ENCODE peak calls at places on chromosomes 1 and 21, in six cellular contexts. One of them, this sample, is unnamed.

GRCh38 chr1:193417420-193417819 is 231.0 kb upstream of the B3GALT2 start:
- DNase-seq in heart left ventricle: no peak
- DNase-seq in CD8-positive, alpha-beta T cell: peak; percentile 24
- DNase-seq in lower lobe of right lung: no peak
- DNase-seq in thyroid gland: peak; percentile 63
- DNase-seq in CD8-positive, alpha-beta memory T cell: no peak
- DNase-seq in this sample: peak; percentile 23

GRCh38 chr1:115457295-115457694 is 119.2 kb upstream of the NGF start:
- DNase-seq in heart left ventricle: no peak
- DNase-seq in CD8-positive, alpha-beta T cell: no peak
- DNase-seq in lower lobe of right lung: no peak
- DNase-seq in thyroid gland: peak; percentile 77
- DNase-seq in CD8-positive, alpha-beta memory T cell: no peak
- DNase-seq in this sample: no peak

GRCh38 chr1:93435443-93435842 is 12.5 kb upstream of the FNBP1L start:
- DNase-seq in heart left ventricle: no peak
- DNase-seq in CD8-positive, alpha-beta T cell: no peak
- DNase-seq in lower lobe of right lung: no peak
- DNase-seq in thyroid gland: no peak
- DNase-seq in CD8-positive, alpha-beta memory T cell: no peak
- DNase-seq in this sample: no peak

GRCh38 chr1:68384321-68384813 is 65.4 kb downstream of the RPE65 start:
- DNase-seq in heart left ventricle: no peak
- DNase-seq in CD8-positive, alpha-beta T cell: no peak
- DNase-seq in lower lobe of right lung: no peak
- DNase-seq in thyroid gland: no peak
- DNase-seq in CD8-positive, alpha-beta memory T cell: no peak
- DNase-seq in this sample: no peak

GRCh38 chr1:210949489-210949888 is 184.5 kb downstream of the KCNH1 start:
- DNase-seq in heart left ventricle: no peak
- DNase-seq in CD8-positive, alpha-beta T cell: no peak
- DNase-seq in lower lobe of right lung: no peak
- DNase-seq in thyroid gland: no peak
- DNase-seq in CD8-positive, alpha-beta memory T cell: no peak
- DNase-seq in this sample: no peak

GRCh38 chr1:184686540-184686939 is 68.1 kb downstream of the EDEM3 start:
- DNase-seq in heart left ventricle: no peak
- DNase-seq in CD8-positive, alpha-beta T cell: no peak
- DNase-seq in lower lobe of right lung: no peak
- DNase-seq in thyroid gland: peak; percentile 44
- DNase-seq in CD8-positive, alpha-beta memory T cell: no peak
- DNase-seq in this sample: no peak

GRCh38 chr21:20451051-20451450 is 547.2 kb upstream of the NCAM2 start:
- DNase-seq in heart left ventricle: no peak
- DNase-seq in CD8-positive, alpha-beta T cell: no peak
- DNase-seq in lower lobe of right lung: no peak
- DNase-seq in thyroid gland: no peak
- DNase-seq in CD8-positive, alpha-beta memory T cell: no peak
- DNase-seq in this sample: no peak

GRCh38 chr1:223479718-223480425 is 86.7 kb downstream of the CCDC185 start:
- DNase-seq in heart left ventricle: no peak
- DNase-seq in CD8-positive, alpha-beta T cell: no peak
- DNase-seq in lower lobe of right lung: peak; percentile 58
- DNase-seq in thyroid gland: peak; percentile 84
- DNase-seq in CD8-positive, alpha-beta memory T cell: no peak
- DNase-seq in this sample: no peak

GRCh38 chr1:41399148-41399795 is 38.0 kb downstream of the FOXO6 start:
- DNase-seq in heart left ventricle: peak; percentile 33
- DNase-seq in CD8-positive, alpha-beta T cell: no peak
- DNase-seq in lower lobe of right lung: no peak
- DNase-seq in thyroid gland: no peak
- DNase-seq in CD8-positive, alpha-beta memory T cell: no peak
- DNase-seq in this sample: no peak

GRCh38 chr1:78359666-78360065 is 131.1 kb upstream of the PTGFR start:
- DNase-seq in heart left ventricle: no peak
- DNase-seq in CD8-positive, alpha-beta T cell: no peak
- DNase-seq in lower lobe of right lung: no peak
- DNase-seq in thyroid gland: no peak
- DNase-seq in CD8-positive, alpha-beta memory T cell: no peak
- DNase-seq in this sample: no peak

GRCh38 chr1:192866224-192866868 is 57.5 kb downstream of the RGS2 start:
- DNase-seq in heart left ventricle: no peak
- DNase-seq in CD8-positive, alpha-beta T cell: no peak
- DNase-seq in lower lobe of right lung: no peak
- DNase-seq in thyroid gland: no peak
- DNase-seq in CD8-positive, alpha-beta memory T cell: no peak
- DNase-seq in this sample: no peak

GRCh38 chr1:61950418-61950817 is 208.1 kb downstream of the PATJ start:
- DNase-seq in heart left ventricle: no peak
- DNase-seq in CD8-positive, alpha-beta T cell: no peak
- DNase-seq in lower lobe of right lung: no peak
- DNase-seq in thyroid gland: no peak
- DNase-seq in CD8-positive, alpha-beta memory T cell: no peak
- DNase-seq in this sample: peak; percentile 3

GRCh38 chr21:29342394-29342957 is 43.8 kb downstream of the BACH1 start:
- DNase-seq in heart left ventricle: peak; percentile 63
- DNase-seq in CD8-positive, alpha-beta T cell: no peak
- DNase-seq in lower lobe of right lung: peak; percentile 53
- DNase-seq in thyroid gland: no peak
- DNase-seq in CD8-positive, alpha-beta memory T cell: no peak
- DNase-seq in this sample: no peak

GRCh38 chr21:41719691-41720090 is 47.2 kb downstream of the RIPK4 start:
- DNase-seq in heart left ventricle: no peak
- DNase-seq in CD8-positive, alpha-beta T cell: no peak
- DNase-seq in lower lobe of right lung: no peak
- DNase-seq in thyroid gland: no peak
- DNase-seq in CD8-positive, alpha-beta memory T cell: no peak
- DNase-seq in this sample: no peak

GRCh38 chr21:41717573-41718330 is 49.1 kb downstream of the RIPK4 start:
- DNase-seq in heart left ventricle: no peak
- DNase-seq in CD8-positive, alpha-beta T cell: no peak
- DNase-seq in lower lobe of right lung: no peak
- DNase-seq in thyroid gland: no peak
- DNase-seq in CD8-positive, alpha-beta memory T cell: no peak
- DNase-seq in this sample: no peak

GRCh38 chr21:41716756-41717155 is 50.1 kb downstream of the RIPK4 start:
- DNase-seq in heart left ventricle: no peak
- DNase-seq in CD8-positive, alpha-beta T cell: no peak
- DNase-seq in lower lobe of right lung: no peak
- DNase-seq in thyroid gland: no peak
- DNase-seq in CD8-positive, alpha-beta memory T cell: no peak
- DNase-seq in this sample: no peak

GRCh38 chr21:41722052-41723018 is 44.5 kb downstream of the RIPK4 start:
- DNase-seq in heart left ventricle: no peak
- DNase-seq in CD8-positive, alpha-beta T cell: no peak
- DNase-seq in lower lobe of right lung: no peak
- DNase-seq in thyroid gland: no peak
- DNase-seq in CD8-positive, alpha-beta memory T cell: no peak
- DNase-seq in this sample: no peak

DNA sequence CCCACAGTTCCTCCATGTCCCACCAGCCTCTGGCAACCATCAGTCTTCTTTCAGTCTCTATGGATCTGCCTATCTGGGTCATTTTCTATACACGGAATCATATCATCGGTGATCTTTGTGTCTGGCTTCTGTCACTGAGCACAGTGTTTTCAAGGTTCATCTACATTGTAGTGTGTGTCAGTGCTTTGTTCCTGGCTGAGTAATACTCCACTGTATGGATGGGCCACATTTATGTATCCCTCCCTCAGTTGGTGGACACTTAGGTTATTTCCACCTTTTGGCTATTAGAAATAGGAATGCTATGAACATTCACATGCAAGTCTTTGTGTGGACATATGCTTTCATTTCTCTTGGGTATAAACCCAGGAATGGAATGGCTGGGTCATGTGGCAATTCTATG is 46.6 kb downstream of the RIPK4 start:
- DNase-seq in heart left ventricle: no peak
- DNase-seq in CD8-positive, alpha-beta T cell: no peak
- DNase-seq in lower lobe of right lung: no peak
- DNase-seq in thyroid gland: no peak
- DNase-seq in CD8-positive, alpha-beta memory T cell: no peak
- DNase-seq in this sample: no peak
- H3K27ac ChIP-seq in heart left ventricle: no peak overlapping the region
- H3K27ac ChIP-seq in CD8-positive, alpha-beta T cell: no peak overlapping the region
- H3K27ac ChIP-seq in lower lobe of right lung: no peak overlapping the region
- H3K27ac ChIP-seq in thyroid gland: no peak overlapping the region
- H3K27ac ChIP-seq in CD8-positive, alpha-beta memory T cell: no peak overlapping the region
- H3K27ac ChIP-seq in this sample: no peak overlapping the region

DNA sequence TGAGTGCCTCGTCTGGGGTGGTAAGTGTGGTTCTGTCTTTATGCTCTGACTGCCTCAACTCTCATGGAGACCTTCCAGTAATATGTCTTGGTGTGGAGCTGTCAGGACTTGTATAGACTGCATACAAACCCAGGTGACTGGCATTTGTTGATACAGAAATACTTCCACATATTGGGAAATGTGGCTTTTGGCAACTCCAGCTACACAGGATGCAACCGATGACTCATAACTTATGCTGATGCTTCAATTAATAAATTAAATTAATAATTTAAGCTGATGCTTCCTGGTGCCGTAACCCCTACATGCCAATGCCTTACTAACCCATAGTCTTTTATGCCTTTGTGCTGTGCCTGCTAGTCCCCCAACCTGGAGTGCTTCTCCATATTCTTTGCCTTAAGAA is 72.3 kb upstream of the ARTN start:
- DNase-seq in heart left ventricle: no peak
- DNase-seq in CD8-positive, alpha-beta T cell: no peak
- DNase-seq in lower lobe of right lung: no peak
- DNase-seq in thyroid gland: no peak
- DNase-seq in CD8-positive, alpha-beta memory T cell: no peak
- DNase-seq in this sample: no peak
- H3K27ac ChIP-seq in heart left ventricle: no peak overlapping the region
- H3K27ac ChIP-seq in CD8-positive, alpha-beta T cell: no peak overlapping the region
- H3K27ac ChIP-seq in lower lobe of right lung: no peak overlapping the region
- H3K27ac ChIP-seq in thyroid gland: no peak overlapping the region
- H3K27ac ChIP-seq in CD8-positive, alpha-beta memory T cell: no peak overlapping the region
- H3K27ac ChIP-seq in this sample: no peak overlapping the region

GRCh38 chr1:204435886-204436271 is 24.3 kb upstream of the PPP1R15B start:
- DNase-seq in heart left ventricle: no peak
- DNase-seq in CD8-positive, alpha-beta T cell: no peak
- DNase-seq in lower lobe of right lung: no peak
- DNase-seq in thyroid gland: no peak
- DNase-seq in CD8-positive, alpha-beta memory T cell: no peak
- DNase-seq in this sample: no peak
- H3K27ac ChIP-seq in heart left ventricle: no peak overlapping the region
- H3K27ac ChIP-seq in CD8-positive, alpha-beta T cell: no peak overlapping the region
- H3K27ac ChIP-seq in lower lobe of right lung: no peak overlapping the region
- H3K27ac ChIP-seq in thyroid gland: no peak overlapping the region
- H3K27ac ChIP-seq in CD8-positive, alpha-beta memory T cell: no peak overlapping the region
- H3K27ac ChIP-seq in this sample: no peak overlapping the region

DNA sequence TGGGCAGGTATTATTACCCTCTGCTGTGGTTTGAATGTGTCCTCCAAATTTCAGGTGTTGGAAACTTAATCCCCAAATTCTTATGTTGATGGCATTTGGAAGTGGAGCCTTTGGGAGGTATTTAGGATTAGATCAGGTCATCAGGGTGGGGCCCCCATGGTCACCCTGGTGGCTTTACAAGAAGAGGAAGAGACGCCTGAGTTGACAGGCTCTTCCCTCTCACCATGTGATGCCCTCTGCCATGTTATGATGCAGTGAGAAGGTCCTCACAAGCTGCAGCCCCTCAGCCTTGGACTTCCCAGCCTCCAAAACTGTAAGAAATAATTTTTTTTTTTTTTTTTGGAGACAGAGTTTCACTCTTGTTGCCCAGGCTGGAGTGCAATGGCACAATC is 8.8 kb upstream of the THEMIS2 start:
- DNase-seq in heart left ventricle: no peak
- DNase-seq in CD8-positive, alpha-beta T cell: no peak
- DNase-seq in lower lobe of right lung: peak; percentile 77
- DNase-seq in thyroid gland: no peak
- DNase-seq in CD8-positive, alpha-beta memory T cell: no peak
- DNase-seq in this sample: no peak
- H3K27ac ChIP-seq in heart left ventricle: peak overlapping the region; percentile 76
- H3K27ac ChIP-seq in CD8-positive, alpha-beta T cell: no peak overlapping the region
- H3K27ac ChIP-seq in lower lobe of right lung: peak overlapping the region; percentile 80
- H3K27ac ChIP-seq in thyroid gland: peak overlapping the region; percentile 74
- H3K27ac ChIP-seq in CD8-positive, alpha-beta memory T cell: no peak overlapping the region
- H3K27ac ChIP-seq in this sample: no peak overlapping the region

GRCh38 chr1:26432793-26433192 is 672 bp downstream of the DHDDS start:
- DNase-seq in heart left ventricle: no peak
- DNase-seq in CD8-positive, alpha-beta T cell: no peak
- DNase-seq in lower lobe of right lung: no peak
- DNase-seq in thyroid gland: no peak
- DNase-seq in CD8-positive, alpha-beta memory T cell: no peak
- DNase-seq in this sample: no peak

GRCh38 chr1:26431979-26432695 is at the start of gene DHDDS:
- DNase-seq in heart left ventricle: peak; percentile 98
- DNase-seq in CD8-positive, alpha-beta T cell: peak; percentile 99
- DNase-seq in lower lobe of right lung: peak; percentile 98
- DNase-seq in thyroid gland: peak; percentile 98
- DNase-seq in CD8-positive, alpha-beta memory T cell: peak; percentile 97
- DNase-seq in this sample: peak; percentile 97

GRCh38 chr1:26434161-26434752 is 2.1 kb downstream of the DHDDS start:
- DNase-seq in heart left ventricle: no peak
- DNase-seq in CD8-positive, alpha-beta T cell: no peak
- DNase-seq in lower lobe of right lung: no peak
- DNase-seq in thyroid gland: no peak
- DNase-seq in CD8-positive, alpha-beta memory T cell: no peak
- DNase-seq in this sample: no peak

DNA sequence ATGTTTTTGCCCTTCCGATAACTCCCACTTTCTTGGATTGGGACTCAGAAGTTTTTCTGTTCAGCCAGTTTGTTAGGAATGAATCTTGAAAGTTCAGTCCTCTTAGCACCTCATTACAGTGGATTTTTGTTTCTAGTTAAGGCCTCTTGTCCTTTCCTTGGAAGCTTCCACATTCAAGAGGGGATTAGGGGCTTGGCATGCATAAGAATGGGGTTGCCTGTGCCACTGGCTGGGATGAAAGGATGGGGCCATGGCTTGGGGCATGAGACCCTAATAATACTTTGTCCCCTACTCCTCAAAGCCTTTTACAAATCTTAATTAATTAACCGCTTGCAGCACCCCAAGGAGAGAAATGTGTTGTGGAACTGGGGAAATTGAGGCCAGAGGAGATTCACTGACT is 2.4 kb upstream of the DHDDS start:
- DNase-seq in heart left ventricle: no peak
- DNase-seq in CD8-positive, alpha-beta T cell: no peak
- DNase-seq in lower lobe of right lung: no peak
- DNase-seq in thyroid gland: no peak
- DNase-seq in CD8-positive, alpha-beta memory T cell: no peak
- DNase-seq in this sample: no peak
- H3K27ac ChIP-seq in heart left ventricle: no peak overlapping the region
- H3K27ac ChIP-seq in CD8-positive, alpha-beta T cell: no peak overlapping the region
- H3K27ac ChIP-seq in lower lobe of right lung: no peak overlapping the region
- H3K27ac ChIP-seq in thyroid gland: no peak overlapping the region
- H3K27ac ChIP-seq in CD8-positive, alpha-beta memory T cell: no peak overlapping the region
- H3K27ac ChIP-seq in this sample: no peak overlapping the region